ENCODE peak calls at places on chromosomes 4 and X, in seven cellular contexts. A, K, P, S, L, C and Y are unnamed samples.

GRCh38 chr4:157804986-157805385 is 367.8 kb downstream of the GASK1B start:
- DNase-seq in A (no peak), K (peak), P (no peak), S (no peak), L (no peak), C (no peak), Y (no peak)

GRCh38 chr4:74953647-74954046 is 20.7 kb downstream of the PARM1 start:
- DNase-seq in A (no peak), K (no peak), P (no peak), S (no peak), L (no peak), C (no peak), Y (no peak)

GRCh38 chr4:7402526-7402925 is 32.2 kb downstream of the PSAPL1 start:
- DNase-seq in A (peak), K (no peak), P (no peak), S (no peak), L (no peak), C (no peak), Y (peak)

GRCh38 chrX:50762578-50762977 is 51.4 kb downstream of the SHROOM4 start:
- DNase-seq in A (no peak), K (peak), P (no peak), S (no peak), L (no peak), C (no peak), Y (no peak)

GRCh38 chrX:151773434-151773833 is 38.9 kb downstream of the CNGA2 start:
- DNase-seq in A (no peak), K (no peak), P (no peak), S (no peak), L (no peak), C (no peak), Y (no peak)

GRCh38 chrX:152601848-152602616 is 35.7 kb upstream of the GABRQ start:
- DNase-seq in A (no peak), K (no peak), P (no peak), S (no peak), L (no peak), C (no peak), Y (no peak)

GRCh38 chr4:15100994-15101695 is 98.9 kb downstream of the CPEB2 start:
- DNase-seq in A (no peak), K (no peak), P (no peak), S (no peak), L (no peak), C (no peak), Y (no peak)

GRCh38 chr4:11250510-11250909 is 178.2 kb downstream of the HS3ST1 start:
- DNase-seq in A (no peak), K (no peak), P (no peak), S (no peak), L (no peak), C (no peak), Y (no peak)

GRCh38 chr4:87419578-87420249 is 2.7 kb upstream of the NUDT9 start:
- DNase-seq in A (no peak), K (peak), P (no peak), S (no peak), L (no peak), C (no peak), Y (no peak)

GRCh38 chr4:137124278-137124932 is 407.9 kb downstream of the PCDH18 start:
- DNase-seq in A (no peak), K (peak), P (no peak), S (no peak), L (no peak), C (no peak), Y (peak)

GRCh38 chrX:23048806-23049573 is 49.2 kb downstream of the DDX53 start:
- DNase-seq in A (no peak), K (no peak), P (no peak), S (no peak), L (no peak), C (no peak), Y (no peak)
- TF ChIP-seq POLR2A in A (no peak), K (no peak), P (no peak), S (no peak), L (no peak), C (no peak), Y (no peak)

DNA sequence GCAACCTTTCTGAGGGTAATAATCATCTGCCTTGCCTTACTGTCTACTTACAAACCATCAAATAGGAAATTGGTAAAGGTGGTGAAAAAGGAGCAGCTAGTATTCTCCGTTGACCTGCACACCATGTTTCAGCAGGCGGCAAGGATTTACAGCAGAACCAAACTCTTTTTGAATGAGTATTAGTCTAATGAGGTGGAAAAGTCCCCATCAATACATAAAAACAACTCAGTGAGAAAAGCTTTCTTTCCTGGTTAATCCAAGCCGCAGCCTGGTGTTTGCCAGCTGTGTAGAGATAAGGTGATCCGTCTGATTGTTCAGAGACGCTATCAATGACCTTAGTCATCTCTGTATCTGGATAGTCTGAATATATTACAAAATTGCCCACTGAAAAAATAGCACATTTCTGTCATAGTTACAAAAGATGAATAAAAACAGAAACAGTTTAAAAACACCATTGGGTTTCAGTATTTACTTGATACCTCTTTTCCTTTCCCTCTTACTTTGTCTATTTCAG is 110.4 kb upstream of the TBC1D9 start:
- DNase-seq in A (no peak), K (no peak), P (no peak), S (no peak), L (no peak), C (no peak), Y (no peak)
- TF ChIP-seq POLR2A in A (no peak), K (no peak), P (no peak), S (no peak), L (no peak), C (no peak), Y (no peak)

GRCh38 chrX:19673334-19674040 is 158.2 kb upstream of the MAP3K15 start:
- DNase-seq in A (peak), K (peak), P (peak), S (no peak), L (peak), C (peak), Y (peak)

GRCh38 chrX:19674041-19674769 is 158.9 kb upstream of the MAP3K15 start:
- DNase-seq in A (no peak), K (no peak), P (no peak), S (no peak), L (no peak), C (no peak), Y (no peak)

GRCh38 chrX:19670321-19670750 is 155.0 kb upstream of the MAP3K15 start:
- DNase-seq in A (no peak), K (no peak), P (no peak), S (no peak), L (no peak), C (no peak), Y (no peak)

GRCh38 chrX:19672211-19672814 is 157.0 kb upstream of the MAP3K15 start:
- DNase-seq in A (no peak), K (no peak), P (no peak), S (no peak), L (no peak), C (no peak), Y (no peak)

DNA sequence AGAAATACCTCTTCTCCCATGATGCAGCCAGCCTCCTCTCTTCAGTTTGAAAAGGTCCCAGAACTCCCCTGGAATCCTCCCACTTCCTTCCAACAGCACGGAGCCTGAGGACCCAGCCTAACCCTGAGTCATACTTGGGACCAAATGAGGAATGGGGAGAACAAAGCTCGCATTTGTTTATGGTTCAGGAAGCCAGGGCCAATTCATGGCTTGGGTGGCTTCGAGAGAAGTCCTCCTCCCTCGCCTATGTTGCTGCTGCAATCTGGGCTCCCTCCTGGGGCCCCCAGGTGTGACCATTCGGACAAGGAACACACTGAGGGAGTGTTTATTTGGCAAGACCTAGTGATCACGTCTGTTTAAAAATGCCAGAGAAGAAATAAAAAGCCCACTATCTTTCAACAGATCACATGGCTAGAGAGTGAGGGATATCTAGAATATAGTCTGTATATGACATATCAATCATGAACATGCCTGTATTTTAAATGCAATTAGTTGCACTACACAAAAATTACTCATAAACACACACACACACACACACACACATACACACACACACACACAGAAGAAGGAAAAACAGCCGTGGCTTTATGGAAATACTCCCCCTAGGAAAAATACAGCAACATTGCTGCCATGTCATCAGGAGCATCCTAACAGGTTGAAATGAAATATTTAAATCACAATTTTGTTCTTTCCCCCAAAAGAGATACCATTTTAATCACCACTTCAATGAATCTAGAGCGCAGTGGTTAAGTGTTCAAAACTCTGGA is 155.7 kb upstream of the MAP3K15 start:
- DNase-seq in A (no peak), K (peak), P (peak), S (no peak), L (peak), C (peak), Y (no peak)
- TF ChIP-seq POLR2A in A (no peak), K (no peak), P (no peak), S (no peak), L (no peak), C (no peak), Y (no peak)

GRCh38 chr4:82371398-82371972 is 2.3 kb downstream of the HNRNPD start:
- DNase-seq in A (no peak), K (peak), P (no peak), S (no peak), L (no peak), C (no peak), Y (no peak)

GRCh38 chr4:82372502-82372873 is 1.3 kb downstream of the HNRNPD start:
- DNase-seq in A (peak), K (peak), P (peak), S (peak), L (peak), C (peak), Y (peak)

GRCh38 chr4:82376109-82376508 is 2.3 kb upstream of the HNRNPD start:
- DNase-seq in A (no peak), K (no peak), P (no peak), S (no peak), L (no peak), C (no peak), Y (no peak)

GRCh38 chr4:82372874-82373815 is 646 bp downstream of the HNRNPD start:
- DNase-seq in A (peak), K (peak), P (peak), S (peak), L (peak), C (peak), Y (peak)

GRCh38 chr4:82373816-82374740 is at the start of gene HNRNPD:
- DNase-seq in A (peak), K (peak), P (peak), S (peak), L (peak), C (peak), Y (peak)
- TF ChIP-seq POLR2A in A (peak), K (peak), P (peak), S (peak), L (peak), C (peak), Y (peak)